ENCODE peak calls at places on chromosomes 11 and 22, in five cellular contexts. L is IMR-90, S is H9, X is neuronal stem cell, K is mesendoderm. Y is an unnamed sample.

GRCh38 chr11:80320765-80321164 is 879.9 kb upstream of the TENM4 start:
- DNase-seq in X (no peak), S (peak), L (no peak), K (peak), Y (no peak)

GRCh38 chr11:20351151-20351550 is 12.4 kb upstream of the HTATIP2 start:
- DNase-seq in X (no peak), K (no peak), L (no peak), S (no peak), Y (no peak)

GRCh38 chr11:113685650-113686349 is 20.3 kb downstream of the TMPRSS5 start:
- DNase-seq in X (no peak), L (no peak), K (no peak), S (no peak), Y (no peak)

GRCh38 chr11:94650756-94651155 is 83.6 kb downstream of the PIWIL4 start:
- DNase-seq in K (peak), S (no peak), L (peak), X (no peak), Y (no peak)

GRCh38 chr11:35751664-35752061 is 89.1 kb downstream of the TRIM44 start:
- DNase-seq in K (no peak), S (no peak), X (no peak), L (no peak), Y (no peak)

GRCh38 chr11:12792018-12792417 is 117.8 kb downstream of the TEAD1 start:
- DNase-seq in L (no peak), X (no peak), K (no peak), S (no peak), Y (no peak)

GRCh38 chr11:44865866-44866272 is 84.8 kb downstream of the TP53I11 start:
- DNase-seq in S (no peak), X (no peak), K (no peak), L (no peak), Y (no peak)

GRCh38 chr11:45560153-45560934 is 105.1 kb downstream of the CHST1 start:
- DNase-seq in S (no peak), X (no peak), L (no peak), K (peak), Y (no peak)

GRCh38 chr11:65862941-65863888 is 3.0 kb downstream of the MUS81 start:
- DNase-seq in L (no peak), S (peak), K (no peak), X (no peak), Y (no peak)

GRCh38 chr22:38879102-38879729 is 7.2 kb upstream of the CBX6 start:
- DNase-seq in L (no peak), K (no peak), S (no peak), X (no peak), Y (no peak)

GRCh38 chr11:80816454-80816847 is 1375.6 kb upstream of the TENM4 start:
- DNase-seq in S (no peak), L (no peak), K (no peak), X (no peak), Y (no peak)

GRCh38 chr11:42179211-42179610 is 719.8 kb upstream of the LRRC4C start:
- DNase-seq in K (no peak), X (no peak), S (no peak), L (no peak), Y (no peak)

GRCh38 chr11:18612394-18612793 is 12.8 kb downstream of the MISFA start:
- DNase-seq in K (no peak), S (no peak), X (no peak), L (peak), Y (no peak)

GRCh38 chr11:66852466-66853241 is 4.2 kb upstream of the LRFN4 start:
- DNase-seq in L (no peak), X (no peak), K (no peak), S (no peak), Y (no peak)

GRCh38 chr11:65606876-65607613 is 7.0 kb downstream of the MAP3K11 start:
- DNase-seq in X (peak), S (peak), K (peak), L (peak), Y (peak)

GRCh38 chr11:19091366-19091765 is 25.6 kb upstream of the ZDHHC13 start:
- DNase-seq in L (no peak), X (no peak), S (no peak), K (no peak), Y (no peak)

GRCh38 chr11:429391-429790 is 12.4 kb downstream of the ANO9 start:
- DNase-seq in S (no peak), K (no peak), L (no peak), X (no peak), Y (no peak)

GRCh38 chr11:11668293-11668692 is 46.5 kb upstream of the GALNT18 start:
- DNase-seq in X (no peak), S (no peak), K (no peak), L (no peak), Y (no peak)

GRCh38 chr11:128494418-128495332 is 92.7 kb downstream of the ETS1 start:
- DNase-seq in L (no peak), X (no peak), S (no peak), K (no peak), Y (no peak)

GRCh38 chr22:26079009-26079408 is 90.3 kb upstream of the SEZ6L start:
- DNase-seq in S (no peak), K (peak), L (no peak), X (peak), Y (no peak)

GRCh38 chr22:25383892-25384291 is 164.5 kb downstream of the CRYBB2 start:
- DNase-seq in L (no peak), S (no peak), K (no peak), X (no peak), Y (no peak)

GRCh38 chr11:88169481-88169880 is 5.8 kb downstream of the RAB38 start:
- DNase-seq in K (peak), L (peak), S (no peak), X (no peak), Y (no peak)

GRCh38 chr22:30398685-30399680 is 2.2 kb downstream of the SEC14L2 start:
- DNase-seq in L (no peak), K (no peak), X (no peak), S (no peak), Y (no peak)

GRCh38 chr11:111793863-111794262 is 27.7 kb upstream of the PPP2R1B start:
- DNase-seq in X (no peak), L (peak), S (no peak), K (no peak), Y (no peak)

GRCh38 chr22:35914665-35915476 is 113.8 kb downstream of the RBFOX2 start:
- DNase-seq in X (peak), K (peak), L (peak), S (peak), Y (peak)

GRCh38 chr11:69903206-69903605 is 84.0 kb upstream of the FGF3 start:
- DNase-seq in L (no peak), K (no peak), X (no peak), S (no peak), Y (no peak)

GRCh38 chr11:102263604-102264003 is 53.7 kb upstream of the BIRC3 start:
- DNase-seq in X (no peak), L (no peak), K (no peak), S (no peak), Y (no peak)

DNA sequence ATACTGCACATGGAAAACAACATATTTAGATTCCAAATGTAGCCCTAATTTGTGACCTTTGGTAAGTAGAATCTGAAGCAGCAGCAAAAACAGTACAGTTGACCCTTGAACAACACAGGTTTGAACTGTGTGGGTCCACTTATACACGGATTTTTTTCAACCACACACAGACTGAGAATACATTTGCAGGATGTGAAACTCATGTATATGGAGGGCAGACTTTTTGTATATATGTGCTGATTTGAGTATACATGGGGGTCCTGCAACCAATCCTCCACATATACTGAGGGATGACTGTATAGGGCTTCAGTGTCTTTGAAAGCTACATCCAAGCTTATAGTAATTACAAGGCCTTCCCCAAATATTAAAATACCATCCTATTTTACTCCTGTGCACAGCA is 120.5 kb downstream of the MPPED2 start:
- DNase-seq in S (no peak), X (no peak), K (no peak), L (no peak), Y (no peak)
- H3K27ac ChIP-seq in S (no peak), X (no peak), K (no peak), L (no peak), Y (no peak)

DNA sequence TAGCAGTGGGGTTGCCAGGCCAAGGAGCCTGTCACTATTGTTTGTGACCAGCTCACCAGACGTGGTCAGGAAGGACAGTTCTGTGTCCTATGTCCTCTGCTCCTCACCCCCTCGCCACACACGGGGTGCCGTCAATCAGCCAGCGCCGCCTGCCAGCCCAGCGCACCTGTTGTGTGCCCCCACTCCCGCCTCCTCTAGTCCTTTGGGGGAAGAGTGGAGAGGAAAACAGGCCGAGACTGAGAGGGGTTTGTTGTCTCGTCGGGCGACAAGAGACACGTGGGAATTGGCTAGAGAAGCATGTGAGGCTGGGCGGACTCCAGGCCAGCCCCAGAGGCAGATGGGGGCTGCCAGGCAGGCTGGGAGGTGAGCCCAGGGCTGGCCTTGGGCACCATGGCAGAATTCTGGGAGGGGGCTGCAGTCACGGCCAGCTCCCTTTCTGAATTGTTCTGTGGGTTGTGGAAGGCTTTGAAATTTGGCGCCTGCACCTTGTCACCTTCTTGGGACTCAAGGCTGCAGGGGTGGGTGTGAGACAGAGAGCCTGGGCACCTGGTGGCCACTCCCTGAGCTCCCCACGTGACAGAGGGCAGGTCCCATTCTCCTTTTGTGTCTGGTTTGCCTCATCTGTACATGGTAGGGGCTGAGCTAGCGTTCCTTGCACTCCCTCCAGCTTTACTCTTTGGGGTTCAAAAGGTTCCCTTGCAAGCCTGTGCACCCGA is 3.1 kb upstream of the KCNQ1OT1 start:
- DNase-seq in X (no peak), K (no peak), L (no peak), S (no peak), Y (no peak)
- H2BK15ac ChIP-seq in X (peak), K (no peak), L (no peak), S (no peak), Y (peak)

GRCh38 chr11:84106560-84106959 is 820.4 kb upstream of the CCDC90B start:
- DNase-seq in S (no peak), L (no peak), X (no peak), K (no peak), Y (no peak)
- H3K27ac ChIP-seq in S (no peak), L (no peak), X (no peak), K (no peak), Y (no peak)

GRCh38 chr11:78277314-78277994 is 88.7 kb downstream of the USP35 start:
- DNase-seq in L (no peak), X (no peak), S (no peak), K (no peak), Y (no peak)
- H2BK15ac ChIP-seq in L (no peak), X (no peak), S (no peak), K (no peak), Y (no peak)

GRCh38 chr22:49666146-49666809 is 161.4 kb downstream of the BRD1 start:
- DNase-seq in S (peak), X (no peak), L (no peak), K (no peak), Y (no peak)
- H3K27ac ChIP-seq in S (no peak), X (no peak), L (no peak), K (no peak), Y (no peak)

DNA sequence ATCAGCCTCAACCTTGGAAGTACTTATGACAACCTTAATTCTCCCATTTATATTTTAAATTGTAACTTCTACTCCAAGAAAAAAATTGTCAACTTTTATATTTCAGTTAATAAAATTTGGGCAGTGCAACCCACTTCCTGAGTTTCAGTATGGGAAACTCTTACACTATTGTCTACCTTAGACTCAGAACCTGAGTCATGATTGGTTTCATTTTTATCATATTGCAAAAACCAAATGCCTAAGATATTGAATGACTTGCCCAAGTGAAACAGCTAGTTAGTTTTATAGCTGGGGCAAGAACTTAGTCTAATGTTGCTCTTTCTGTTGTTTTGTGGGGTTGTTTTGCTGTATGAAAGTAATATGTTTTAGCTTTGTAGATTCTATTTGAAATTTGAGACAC is 334.0 kb upstream of the ARHGAP42 start:
- DNase-seq in L (no peak), X (no peak), K (no peak), S (no peak), Y (no peak)
- H2BK15ac ChIP-seq in L (no peak), X (no peak), K (no peak), S (no peak), Y (no peak)

GRCh38 chr22:47144076-47144765 is 381.8 kb downstream of the TBC1D22A start:
- DNase-seq in L (no peak), S (no peak), X (no peak), K (no peak), Y (no peak)

GRCh38 chr22:47145883-47146282 is 383.4 kb downstream of the TBC1D22A start:
- DNase-seq in X (no peak), L (no peak), K (no peak), S (no peak), Y (no peak)

GRCh38 chr22:47144791-47145425 is 382.5 kb downstream of the TBC1D22A start:
- DNase-seq in S (no peak), X (no peak), L (no peak), K (no peak), Y (no peak)

GRCh38 chr22:47142427-47143046 is 380.1 kb downstream of the TBC1D22A start:
- DNase-seq in K (no peak), S (no peak), L (no peak), X (no peak), Y (no peak)

GRCh38 chr22:47143249-47143938 is 380.9 kb downstream of the TBC1D22A start:
- DNase-seq in K (no peak), L (no peak), X (no peak), S (no peak), Y (no peak)
- H3K27ac ChIP-seq in K (no peak), L (no peak), X (no peak), S (no peak), Y (no peak)

GRCh38 chr22:41021039-41021654 is 70.0 kb downstream of the RBX1 start:
- DNase-seq in L (no peak), X (no peak), S (peak), K (peak), Y (peak)
- H2BK15ac ChIP-seq in L (peak), X (no peak), S (no peak), K (peak), Y (peak)